ENCODE peak calls at places on chromosomes 5 and 9, in nine cellular contexts. I, S, U, Y, C, Q, P, X and V are unnamed samples. For H3K4me1, the result is how much of the 10 kb centered on the place peaks cover.

GRCh38 chr5:85604786-85605185 is 1013.0 kb upstream of the COX7C start:
- DNase-seq in I (no peak), Q (no peak), S (no peak), Y (no peak), P (no peak), C (no peak), U (no peak), X (no peak), V (no peak)

GRCh38 chr5:54234304-54234938 is 76.0 kb downstream of the ARL15 start:
- DNase-seq in U (peak), X (no peak), S (no peak), Q (peak), I (no peak), C (no peak), Y (no peak), P (peak), V (no peak)

GRCh38 chr9:108671794-108672193 is 184.0 kb downstream of the ACTL7B start:
- DNase-seq in Q (peak), P (no peak), X (no peak), C (no peak), Y (no peak), U (no peak), I (no peak), S (no peak), V (no peak)

GRCh38 chr5:35771321-35771720 is 85.4 kb upstream of the IL7R start:
- DNase-seq in U (no peak), I (no peak), P (no peak), Y (no peak), Q (peak), S (no peak), X (no peak), C (no peak), V (no peak)

GRCh38 chr9:18477121-18477705 is 3.3 kb downstream of the ADAMTSL1 start:
- DNase-seq in C (no peak), I (no peak), X (no peak), Y (no peak), S (no peak), Q (no peak), U (no peak), P (no peak), V (no peak)

GRCh38 chr5:72387985-72388384 is 67.8 kb downstream of the PTCD2 start:
- DNase-seq in P (no peak), S (no peak), Y (no peak), U (peak), C (no peak), I (no peak), X (no peak), Q (peak), V (no peak)

GRCh38 chr5:41788800-41789395 is 81.3 kb downstream of the OXCT1 start:
- DNase-seq in U (no peak), Y (no peak), I (no peak), P (no peak), C (no peak), X (no peak), S (no peak), Q (peak), V (no peak)

GRCh38 chr5:6158974-6159863 is 219.1 kb downstream of the MED10 start:
- DNase-seq in Q (peak), I (no peak), S (no peak), Y (no peak), X (no peak), P (no peak), C (peak), U (peak), V (no peak)

GRCh38 chr5:66869347-66869746 is 273.2 kb downstream of the MAST4 start:
- DNase-seq in Y (no peak), I (no peak), U (no peak), C (no peak), Q (no peak), X (no peak), P (no peak), S (no peak), V (no peak)

GRCh38 chr9:129270205-129270604 is 92.1 kb upstream of the IER5L start:
- DNase-seq in Q (no peak), X (no peak), U (no peak), S (no peak), Y (no peak), I (no peak), P (no peak), C (no peak), V (peak)

GRCh38 chr9:113376634-113377531 is at the start of gene HDHD3:
- DNase-seq in S (peak), C (peak), Y (peak), X (peak), I (peak), P (peak), U (peak), Q (peak), V (peak)

GRCh38 chr5:83472213-83472507 is 616 bp downstream of the VCAN start:
- DNase-seq in X (no peak), P (no peak), I (no peak), S (no peak), C (no peak), U (no peak), Q (peak), Y (no peak), V (no peak)

GRCh38 chr9:7150153-7150890 is 392.5 kb downstream of the KDM4C start:
- DNase-seq in X (no peak), P (no peak), S (no peak), U (no peak), Q (no peak), Y (no peak), I (no peak), C (no peak), V (no peak)

GRCh38 chr9:19976226-19976625 is 187.4 kb upstream of the SLC24A2 start:
- DNase-seq in P (no peak), U (no peak), I (no peak), C (no peak), Q (peak), S (no peak), X (no peak), Y (no peak), V (no peak)

GRCh38 chr9:135736265-135736978 is 34.4 kb downstream of the KCNT1 start:
- DNase-seq in C (no peak), I (no peak), P (no peak), Q (no peak), X (no peak), Y (no peak), U (no peak), S (no peak), V (no peak)
- H3K27ac ChIP-seq in C (no peak), I (no peak), P (no peak), Q (no peak), X (no peak), Y (no peak), U (peak), S (no peak), V (no peak)

GRCh38 chr9:131707050-131707449 is 32.8 kb downstream of the RAPGEF1 start:
- DNase-seq in X (no peak), P (no peak), U (no peak), Q (no peak), Y (no peak), I (no peak), S (no peak), C (no peak), V (no peak)

GRCh38 chr9:131707677-131708612 is 31.9 kb downstream of the RAPGEF1 start:
- DNase-seq in X (peak), S (peak), U (peak), C (peak), Y (peak), Q (peak), I (no peak), P (peak), V (no peak)

GRCh38 chr9:131704988-131705387 is 34.9 kb downstream of the RAPGEF1 start:
- DNase-seq in X (no peak), Q (no peak), U (no peak), I (no peak), P (no peak), C (no peak), Y (no peak), S (no peak), V (no peak)

GRCh38 chr9:131708613-131709002 is 31.3 kb downstream of the RAPGEF1 start:
- DNase-seq in Q (no peak), X (no peak), Y (no peak), S (no peak), P (no peak), C (no peak), U (no peak), I (no peak), V (no peak)

GRCh38 chr9:131706608-131706970 is 33.3 kb downstream of the RAPGEF1 start:
- DNase-seq in X (no peak), Q (no peak), I (no peak), Y (no peak), S (no peak), P (no peak), C (no peak), U (no peak), V (no peak)
- H3K4me1 ChIP-seq in X (half or more), Q (under half), I (half or more), Y (half or more), S (half or more), P (under half), C (half or more), U (half or more), V (under half)

DNA sequence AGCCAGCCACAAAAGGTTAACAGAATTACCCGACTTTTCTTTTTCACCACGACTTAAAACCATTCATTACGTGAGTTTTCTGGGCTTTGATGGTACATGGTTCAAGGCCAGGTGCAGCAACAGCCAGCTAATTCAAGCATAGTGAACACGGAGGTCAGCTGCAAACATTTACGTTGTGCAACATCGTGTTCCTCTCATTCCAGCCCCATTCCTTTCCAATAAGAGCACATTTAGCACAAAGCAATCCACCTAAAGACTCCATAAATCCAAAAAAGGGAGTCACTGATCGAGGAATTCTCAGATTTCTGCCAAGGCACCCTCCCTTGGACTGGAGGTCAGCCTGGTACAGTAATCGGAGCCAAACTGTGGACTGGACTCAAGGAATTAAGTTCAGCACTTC is 14.4 kb downstream of the NREP start:
- DNase-seq in U (no peak), I (no peak), S (no peak), C (peak), Q (peak), X (peak), Y (no peak), P (no peak), V (no peak)
- H3K27ac ChIP-seq in U (no peak), I (peak), S (peak), C (peak), Q (peak), X (peak), Y (peak), P (no peak), V (no peak)

DNA sequence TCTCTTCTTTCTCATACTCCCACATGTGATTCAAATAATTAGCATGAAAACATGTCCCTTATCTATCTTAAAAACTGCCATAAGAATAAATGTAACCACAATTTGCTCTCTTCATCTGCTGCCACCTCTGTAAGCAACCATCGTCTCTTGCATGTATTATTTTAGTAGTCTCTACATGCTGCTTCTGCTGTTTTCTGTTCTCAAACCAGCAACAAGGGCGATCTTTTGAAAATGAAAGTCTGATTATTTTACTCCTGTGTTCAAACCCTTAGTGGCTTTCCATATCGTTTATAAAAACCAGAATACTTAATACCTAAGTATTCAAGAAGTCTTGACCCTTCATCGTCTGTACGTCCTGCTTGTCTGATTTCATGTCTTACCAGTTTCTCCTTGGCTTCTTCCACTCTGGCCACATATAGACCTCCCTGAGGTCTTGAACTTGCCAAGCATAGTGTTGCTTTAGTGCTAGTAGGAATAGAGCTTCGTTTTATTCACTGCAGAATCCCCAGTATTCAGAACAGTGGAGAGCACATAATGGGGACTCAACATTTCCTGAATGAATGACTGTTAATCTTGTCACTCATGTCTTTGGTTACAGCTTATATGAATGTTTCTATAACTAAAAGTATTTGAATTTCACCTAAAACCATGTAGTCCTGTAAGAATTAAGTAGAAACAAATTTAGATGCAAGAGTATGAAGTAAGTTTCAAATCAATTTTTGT is 10.6 kb downstream of the CDC42SE2 start:
- DNase-seq in P (no peak), I (no peak), Y (no peak), C (no peak), S (no peak), U (no peak), X (no peak), Q (no peak), V (no peak)
- H3K4me1 ChIP-seq in P (half or more), I (under half), Y (under half), C (under half), S (under half), U (under half), X (under half), Q (under half), V (under half)

DNA sequence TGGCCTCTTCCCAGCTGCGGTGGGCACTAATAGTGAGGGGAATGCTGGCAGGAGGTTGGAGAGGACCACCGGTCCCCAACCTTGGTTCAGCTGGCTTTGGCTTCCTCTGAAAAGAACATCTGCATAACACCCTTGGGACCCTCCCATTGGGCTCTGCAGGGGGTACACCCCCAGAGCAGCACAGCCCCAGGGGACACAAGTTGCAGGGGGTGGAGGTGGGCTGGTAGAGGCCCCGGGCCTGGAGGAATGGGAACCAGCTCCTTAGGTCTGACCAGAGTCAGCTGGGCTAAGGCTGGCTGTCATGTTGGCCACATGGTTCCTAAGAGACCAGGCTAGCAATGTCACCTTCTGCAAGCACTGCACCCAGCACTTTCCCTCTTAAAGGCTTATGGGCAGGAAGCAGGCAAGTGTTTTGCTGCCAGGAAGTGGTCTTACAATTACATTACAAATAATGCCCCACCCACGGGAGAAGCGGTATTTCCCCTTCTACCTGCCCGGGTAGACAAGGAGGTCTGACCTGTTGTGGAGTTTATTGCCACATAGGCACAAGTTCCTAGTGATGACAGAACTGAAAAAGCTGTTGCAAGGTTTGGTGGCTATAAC is 18.1 kb downstream of the GCNT4 start:
- DNase-seq in P (no peak), Q (peak), U (no peak), C (no peak), Y (no peak), X (no peak), I (no peak), S (no peak), V (no peak)
- H3K27ac ChIP-seq in P (no peak), Q (no peak), U (no peak), C (no peak), Y (no peak), X (no peak), I (no peak), S (no peak), V (no peak)

DNA sequence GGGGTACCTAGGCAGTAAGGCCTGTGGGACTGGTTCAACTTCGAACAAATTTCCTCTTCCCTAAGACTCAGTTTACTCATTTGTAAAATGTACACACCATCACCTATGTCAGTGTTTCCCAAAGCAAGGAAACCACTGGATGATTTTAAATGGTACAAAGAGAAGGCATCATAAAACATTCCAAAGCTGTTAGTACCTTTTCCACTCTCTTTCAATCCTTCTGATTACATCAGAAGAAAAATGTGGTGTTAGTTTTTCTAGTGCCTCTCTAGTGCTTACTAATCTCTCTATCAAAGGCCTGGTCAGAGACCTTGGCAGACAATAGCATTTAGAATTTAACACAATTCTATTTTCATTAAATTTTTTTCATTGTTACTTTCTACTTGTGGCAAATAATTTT is 18.1 kb downstream of the NR6A1 start:
- DNase-seq in X (no peak), Y (no peak), U (no peak), P (no peak), C (no peak), Q (peak), S (no peak), I (no peak), V (no peak)
- H3K4me1 ChIP-seq in X (under half), Y (under half), U (under half), P (under half), C (under half), Q (under half), S (under half), I (under half), V (under half)

GRCh38 chr5:160726721-160727120 is 125.3 kb downstream of the ATP10B start:
- DNase-seq in Q (no peak), P (no peak), U (no peak), X (no peak), I (no peak), Y (no peak), S (no peak), C (no peak), V (no peak)
- H3K27ac ChIP-seq in Q (no peak), P (no peak), U (no peak), X (no peak), I (no peak), Y (no peak), S (no peak), C (no peak), V (no peak)

GRCh38 chr9:13990994-13991393 is 322.9 kb downstream of the NFIB start:
- DNase-seq in S (no peak), X (no peak), P (no peak), Q (no peak), I (no peak), C (no peak), U (no peak), Y (no peak), V (no peak)

GRCh38 chr9:13988944-13989343 is 325.0 kb downstream of the NFIB start:
- DNase-seq in Y (no peak), S (no peak), U (no peak), P (no peak), I (no peak), Q (no peak), X (no peak), C (no peak), V (no peak)

GRCh38 chr9:13993482-13994267 is 320.3 kb downstream of the NFIB start:
- DNase-seq in C (no peak), P (no peak), Y (no peak), U (no peak), X (no peak), S (no peak), I (peak), Q (no peak), V (no peak)

GRCh38 chr9:13990336-13990735 is 323.6 kb downstream of the NFIB start:
- DNase-seq in Y (no peak), I (no peak), S (no peak), C (no peak), U (no peak), X (no peak), P (no peak), Q (no peak), V (no peak)

GRCh38 chr9:13992136-13992798 is 321.7 kb downstream of the NFIB start:
- DNase-seq in U (no peak), P (no peak), C (no peak), X (no peak), I (no peak), S (no peak), Y (no peak), Q (peak), V (no peak)
- H3K4me1 ChIP-seq in U (under half), P (under half), C (under half), X (under half), I (under half), S (under half), Y (under half), Q (under half), V (under half)

GRCh38 chr5:18090177-18090576 is 455.9 kb downstream of the TAF11L14 start:
- DNase-seq in I (no peak), U (no peak), X (no peak), S (no peak), C (no peak), Q (no peak), P (no peak), Y (no peak), V (no peak)
- H3K27ac ChIP-seq in I (no peak), U (no peak), X (no peak), S (no peak), C (no peak), Q (no peak), P (no peak), Y (no peak), V (no peak)

GRCh38 chr9:120711354-120711753 is 2.9 kb downstream of the MEGF9 start:
- DNase-seq in C (no peak), S (no peak), Q (no peak), X (no peak), Y (no peak), I (no peak), U (peak), P (no peak), V (no peak)

GRCh38 chr9:120711841-120712538 is 2.3 kb downstream of the MEGF9 start:
- DNase-seq in U (peak), S (no peak), C (no peak), Y (no peak), I (no peak), P (peak), Q (peak), X (no peak), V (no peak)

GRCh38 chr9:120708526-120709224 is 5.6 kb downstream of the MEGF9 start:
- DNase-seq in I (no peak), U (no peak), P (no peak), Q (peak), X (no peak), C (no peak), S (no peak), Y (no peak), V (no peak)

GRCh38 chr9:120712539-120713031 is 1.7 kb downstream of the MEGF9 start:
- DNase-seq in X (no peak), I (no peak), P (no peak), C (no peak), Y (no peak), U (peak), S (no peak), Q (no peak), V (no peak)

GRCh38 chr9:120710110-120710981 is 3.9 kb downstream of the MEGF9 start:
- DNase-seq in P (no peak), I (peak), X (peak), Y (no peak), S (no peak), C (peak), U (peak), Q (peak), V (no peak)
- H3K4me1 ChIP-seq in P (half or more), I (under half), X (under half), Y (under half), S (half or more), C (under half), U (half or more), Q (under half), V (under half)